ENCODE peak calls at places on chromosomes 1 and 21, in ten cellular contexts. One of them, this sample, is unnamed.

GRCh38 chr21:41576010-41576615 is 68.2 kb upstream of the TMPRSS2 start:
- DNase-seq in MV-4-11: no peak
- DNase-seq in endothelial cell: no peak
- DNase-seq in HAP-1: no peak
- DNase-seq in hypothalamus: no peak
- DNase-seq in stimulated activated CD4-positive, alpha-beta T cell treated with anti-CD3 and anti-CD28 coated beads, TNF-alpha, amount 100 ng/mL, for 1 hour: no peak
- DNase-seq in stimulated activated CD8-positive, alpha-beta memory T cell treated with anti-CD3 and anti-CD28 coated beads, Interleukin-2, amount 100 ng/mL, for 1 hour: no peak
- DNase-seq in NB4: no peak
- DNase-seq in AG20443: no peak
- DNase-seq in GM10248: no peak
- DNase-seq in this sample: no peak

GRCh38 chr1:55235722-55236121 is 20.6 kb upstream of the USP24 start:
- DNase-seq in MV-4-11: peak; percentile 31
- DNase-seq in endothelial cell: no peak
- DNase-seq in HAP-1: no peak
- DNase-seq in hypothalamus: no peak
- DNase-seq in stimulated activated CD4-positive, alpha-beta T cell treated with anti-CD3 and anti-CD28 coated beads, TNF-alpha, amount 100 ng/mL, for 1 hour: no peak
- DNase-seq in stimulated activated CD8-positive, alpha-beta memory T cell treated with anti-CD3 and anti-CD28 coated beads, Interleukin-2, amount 100 ng/mL, for 1 hour: no peak
- DNase-seq in NB4: no peak
- DNase-seq in AG20443: peak; percentile 75
- DNase-seq in GM10248: no peak
- DNase-seq in this sample: peak; percentile 13

GRCh38 chr21:34054259-34054658 is 19.1 kb upstream of the MRPS6 start:
- DNase-seq in MV-4-11: no peak
- DNase-seq in endothelial cell: no peak
- DNase-seq in HAP-1: no peak
- DNase-seq in hypothalamus: no peak
- DNase-seq in stimulated activated CD4-positive, alpha-beta T cell treated with anti-CD3 and anti-CD28 coated beads, TNF-alpha, amount 100 ng/mL, for 1 hour: no peak
- DNase-seq in stimulated activated CD8-positive, alpha-beta memory T cell treated with anti-CD3 and anti-CD28 coated beads, Interleukin-2, amount 100 ng/mL, for 1 hour: no peak
- DNase-seq in NB4: no peak
- DNase-seq in AG20443: no peak
- DNase-seq in GM10248: no peak
- DNase-seq in this sample: no peak

GRCh38 chr1:165793951-165794350 is 25.3 kb upstream of the TMCO1 start:
- DNase-seq in MV-4-11: no peak
- DNase-seq in endothelial cell: no peak
- DNase-seq in HAP-1: no peak
- DNase-seq in hypothalamus: no peak
- DNase-seq in stimulated activated CD4-positive, alpha-beta T cell treated with anti-CD3 and anti-CD28 coated beads, TNF-alpha, amount 100 ng/mL, for 1 hour: no peak
- DNase-seq in stimulated activated CD8-positive, alpha-beta memory T cell treated with anti-CD3 and anti-CD28 coated beads, Interleukin-2, amount 100 ng/mL, for 1 hour: no peak
- DNase-seq in NB4: no peak
- DNase-seq in AG20443: no peak
- DNase-seq in GM10248: no peak
- DNase-seq in this sample: no peak

GRCh38 chr1:57791497-57791896 is 367.6 kb upstream of the DAB1 start:
- DNase-seq in MV-4-11: no peak
- DNase-seq in endothelial cell: no peak
- DNase-seq in HAP-1: no peak
- DNase-seq in hypothalamus: no peak
- DNase-seq in stimulated activated CD4-positive, alpha-beta T cell treated with anti-CD3 and anti-CD28 coated beads, TNF-alpha, amount 100 ng/mL, for 1 hour: no peak
- DNase-seq in stimulated activated CD8-positive, alpha-beta memory T cell treated with anti-CD3 and anti-CD28 coated beads, Interleukin-2, amount 100 ng/mL, for 1 hour: no peak
- DNase-seq in NB4: no peak
- DNase-seq in AG20443: no peak
- DNase-seq in GM10248: no peak
- DNase-seq in this sample: no peak

GRCh38 chr21:35057428-35057827 is 8.3 kb upstream of the RUNX1 start:
- DNase-seq in MV-4-11: peak; percentile 71
- DNase-seq in endothelial cell: no peak
- DNase-seq in HAP-1: no peak
- DNase-seq in hypothalamus: no peak
- DNase-seq in stimulated activated CD4-positive, alpha-beta T cell treated with anti-CD3 and anti-CD28 coated beads, TNF-alpha, amount 100 ng/mL, for 1 hour: no peak
- DNase-seq in stimulated activated CD8-positive, alpha-beta memory T cell treated with anti-CD3 and anti-CD28 coated beads, Interleukin-2, amount 100 ng/mL, for 1 hour: no peak
- DNase-seq in NB4: no peak
- DNase-seq in AG20443: no peak
- DNase-seq in GM10248: no peak
- DNase-seq in this sample: no peak

GRCh38 chr1:203408485-203409229 is 57.7 kb upstream of the FMOD start:
- DNase-seq in MV-4-11: no peak
- DNase-seq in endothelial cell: no peak
- DNase-seq in HAP-1: no peak
- DNase-seq in hypothalamus: peak; percentile 17
- DNase-seq in stimulated activated CD4-positive, alpha-beta T cell treated with anti-CD3 and anti-CD28 coated beads, TNF-alpha, amount 100 ng/mL, for 1 hour: no peak
- DNase-seq in stimulated activated CD8-positive, alpha-beta memory T cell treated with anti-CD3 and anti-CD28 coated beads, Interleukin-2, amount 100 ng/mL, for 1 hour: no peak
- DNase-seq in NB4: no peak
- DNase-seq in AG20443: peak; percentile 93
- DNase-seq in GM10248: no peak
- DNase-seq in this sample: peak; percentile 52

GRCh38 chr1:242004751-242005495 is 6.0 kb upstream of the MAP1LC3C start:
- DNase-seq in MV-4-11: no peak
- DNase-seq in endothelial cell: no peak
- DNase-seq in HAP-1: peak; percentile 23
- DNase-seq in hypothalamus: no peak
- DNase-seq in stimulated activated CD4-positive, alpha-beta T cell treated with anti-CD3 and anti-CD28 coated beads, TNF-alpha, amount 100 ng/mL, for 1 hour: no peak
- DNase-seq in stimulated activated CD8-positive, alpha-beta memory T cell treated with anti-CD3 and anti-CD28 coated beads, Interleukin-2, amount 100 ng/mL, for 1 hour: no peak
- DNase-seq in NB4: no peak
- DNase-seq in AG20443: no peak
- DNase-seq in GM10248: no peak
- DNase-seq in this sample: no peak

GRCh38 chr21:16193758-16194606 is 464.2 kb downstream of the USP25 start:
- DNase-seq in MV-4-11: peak; percentile 71
- DNase-seq in endothelial cell: peak; percentile 26
- DNase-seq in HAP-1: peak; percentile 83
- DNase-seq in hypothalamus: peak; percentile 53
- DNase-seq in stimulated activated CD4-positive, alpha-beta T cell treated with anti-CD3 and anti-CD28 coated beads, TNF-alpha, amount 100 ng/mL, for 1 hour: no peak
- DNase-seq in stimulated activated CD8-positive, alpha-beta memory T cell treated with anti-CD3 and anti-CD28 coated beads, Interleukin-2, amount 100 ng/mL, for 1 hour: no peak
- DNase-seq in NB4: peak; percentile 80
- DNase-seq in AG20443: peak; percentile 57
- DNase-seq in GM10248: no peak
- DNase-seq in this sample: peak; percentile 15

GRCh38 chr1:244104309-244105060 is 53.4 kb downstream of the ZBTB18 start:
- DNase-seq in MV-4-11: no peak
- DNase-seq in endothelial cell: no peak
- DNase-seq in HAP-1: no peak
- DNase-seq in hypothalamus: no peak
- DNase-seq in stimulated activated CD4-positive, alpha-beta T cell treated with anti-CD3 and anti-CD28 coated beads, TNF-alpha, amount 100 ng/mL, for 1 hour: no peak
- DNase-seq in stimulated activated CD8-positive, alpha-beta memory T cell treated with anti-CD3 and anti-CD28 coated beads, Interleukin-2, amount 100 ng/mL, for 1 hour: no peak
- DNase-seq in NB4: no peak
- DNase-seq in AG20443: peak; percentile 96
- DNase-seq in GM10248: no peak
- DNase-seq in this sample: peak; percentile 83

GRCh38 chr1:81549588-81550127 is 251.1 kb upstream of the ADGRL2 start:
- DNase-seq in MV-4-11: peak; percentile 34
- DNase-seq in endothelial cell: no peak
- DNase-seq in HAP-1: peak; percentile 28
- DNase-seq in hypothalamus: no peak
- DNase-seq in stimulated activated CD4-positive, alpha-beta T cell treated with anti-CD3 and anti-CD28 coated beads, TNF-alpha, amount 100 ng/mL, for 1 hour: no peak
- DNase-seq in stimulated activated CD8-positive, alpha-beta memory T cell treated with anti-CD3 and anti-CD28 coated beads, Interleukin-2, amount 100 ng/mL, for 1 hour: no peak
- DNase-seq in NB4: peak; percentile 20
- DNase-seq in AG20443: peak; percentile 51
- DNase-seq in GM10248: peak; percentile 18
- DNase-seq in this sample: no peak

GRCh38 chr1:56872597-56872996 is 18.0 kb downstream of the C8A start:
- DNase-seq in MV-4-11: no peak
- DNase-seq in endothelial cell: no peak
- DNase-seq in HAP-1: no peak
- DNase-seq in hypothalamus: no peak
- DNase-seq in stimulated activated CD4-positive, alpha-beta T cell treated with anti-CD3 and anti-CD28 coated beads, TNF-alpha, amount 100 ng/mL, for 1 hour: no peak
- DNase-seq in stimulated activated CD8-positive, alpha-beta memory T cell treated with anti-CD3 and anti-CD28 coated beads, Interleukin-2, amount 100 ng/mL, for 1 hour: no peak
- DNase-seq in NB4: no peak
- DNase-seq in AG20443: no peak
- DNase-seq in GM10248: no peak
- DNase-seq in this sample: no peak

GRCh38 chr1:84073266-84073665 is 70.8 kb upstream of the PRKACB start:
- DNase-seq in MV-4-11: no peak
- DNase-seq in endothelial cell: no peak
- DNase-seq in HAP-1: no peak
- DNase-seq in hypothalamus: no peak
- DNase-seq in stimulated activated CD4-positive, alpha-beta T cell treated with anti-CD3 and anti-CD28 coated beads, TNF-alpha, amount 100 ng/mL, for 1 hour: no peak
- DNase-seq in stimulated activated CD8-positive, alpha-beta memory T cell treated with anti-CD3 and anti-CD28 coated beads, Interleukin-2, amount 100 ng/mL, for 1 hour: no peak
- DNase-seq in NB4: no peak
- DNase-seq in AG20443: no peak
- DNase-seq in GM10248: no peak
- DNase-seq in this sample: no peak

GRCh38 chr21:32370971-32371766 is 21.6 kb downstream of the URB1 start:
- DNase-seq in MV-4-11: no peak
- DNase-seq in endothelial cell: no peak
- DNase-seq in HAP-1: no peak
- DNase-seq in hypothalamus: no peak
- DNase-seq in stimulated activated CD4-positive, alpha-beta T cell treated with anti-CD3 and anti-CD28 coated beads, TNF-alpha, amount 100 ng/mL, for 1 hour: no peak
- DNase-seq in stimulated activated CD8-positive, alpha-beta memory T cell treated with anti-CD3 and anti-CD28 coated beads, Interleukin-2, amount 100 ng/mL, for 1 hour: no peak
- DNase-seq in NB4: no peak
- DNase-seq in AG20443: no peak
- DNase-seq in GM10248: no peak
- DNase-seq in this sample: no peak

GRCh38 chr1:78511334-78511733 is 20.6 kb downstream of the PTGFR start:
- DNase-seq in MV-4-11: no peak
- DNase-seq in endothelial cell: no peak
- DNase-seq in HAP-1: no peak
- DNase-seq in hypothalamus: no peak
- DNase-seq in stimulated activated CD4-positive, alpha-beta T cell treated with anti-CD3 and anti-CD28 coated beads, TNF-alpha, amount 100 ng/mL, for 1 hour: no peak
- DNase-seq in stimulated activated CD8-positive, alpha-beta memory T cell treated with anti-CD3 and anti-CD28 coated beads, Interleukin-2, amount 100 ng/mL, for 1 hour: no peak
- DNase-seq in NB4: no peak
- DNase-seq in AG20443: no peak
- DNase-seq in GM10248: no peak
- DNase-seq in this sample: no peak

GRCh38 chr1:110671323-110671722 is 3.4 kb downstream of the KCNA3 start:
- DNase-seq in MV-4-11: no peak
- DNase-seq in endothelial cell: no peak
- DNase-seq in HAP-1: no peak
- DNase-seq in hypothalamus: no peak
- DNase-seq in stimulated activated CD4-positive, alpha-beta T cell treated with anti-CD3 and anti-CD28 coated beads, TNF-alpha, amount 100 ng/mL, for 1 hour: no peak
- DNase-seq in stimulated activated CD8-positive, alpha-beta memory T cell treated with anti-CD3 and anti-CD28 coated beads, Interleukin-2, amount 100 ng/mL, for 1 hour: no peak
- DNase-seq in NB4: no peak
- DNase-seq in AG20443: no peak
- DNase-seq in GM10248: no peak
- DNase-seq in this sample: no peak

GRCh38 chr1:2471587-2472001 is 4.5 kb upstream of the PLCH2 start:
- DNase-seq in MV-4-11: no peak
- DNase-seq in endothelial cell: no peak
- DNase-seq in HAP-1: no peak
- DNase-seq in hypothalamus: no peak
- DNase-seq in stimulated activated CD4-positive, alpha-beta T cell treated with anti-CD3 and anti-CD28 coated beads, TNF-alpha, amount 100 ng/mL, for 1 hour: no peak
- DNase-seq in stimulated activated CD8-positive, alpha-beta memory T cell treated with anti-CD3 and anti-CD28 coated beads, Interleukin-2, amount 100 ng/mL, for 1 hour: no peak
- DNase-seq in NB4: no peak
- DNase-seq in AG20443: no peak
- DNase-seq in GM10248: no peak
- DNase-seq in this sample: no peak

GRCh38 chr1:155504207-155504606 is 58.4 kb downstream of the ASH1L start:
- DNase-seq in MV-4-11: no peak
- DNase-seq in endothelial cell: no peak
- DNase-seq in HAP-1: peak; percentile 20
- DNase-seq in hypothalamus: no peak
- DNase-seq in stimulated activated CD4-positive, alpha-beta T cell treated with anti-CD3 and anti-CD28 coated beads, TNF-alpha, amount 100 ng/mL, for 1 hour: no peak
- DNase-seq in stimulated activated CD8-positive, alpha-beta memory T cell treated with anti-CD3 and anti-CD28 coated beads, Interleukin-2, amount 100 ng/mL, for 1 hour: no peak
- DNase-seq in NB4: peak; percentile 40
- DNase-seq in AG20443: peak; percentile 26
- DNase-seq in GM10248: peak; percentile 38
- DNase-seq in this sample: no peak

GRCh38 chr1:18540136-18540765 is 59.5 kb downstream of the KLHDC7A start:
- DNase-seq in MV-4-11: no peak
- DNase-seq in endothelial cell: no peak
- DNase-seq in HAP-1: no peak
- DNase-seq in hypothalamus: no peak
- DNase-seq in stimulated activated CD4-positive, alpha-beta T cell treated with anti-CD3 and anti-CD28 coated beads, TNF-alpha, amount 100 ng/mL, for 1 hour: no peak
- DNase-seq in stimulated activated CD8-positive, alpha-beta memory T cell treated with anti-CD3 and anti-CD28 coated beads, Interleukin-2, amount 100 ng/mL, for 1 hour: no peak
- DNase-seq in NB4: no peak
- DNase-seq in AG20443: no peak
- DNase-seq in GM10248: no peak
- DNase-seq in this sample: no peak

GRCh38 chr1:36771678-36772284 is 262.5 kb downstream of the GRIK3 start:
- DNase-seq in MV-4-11: no peak
- DNase-seq in endothelial cell: no peak
- DNase-seq in HAP-1: no peak
- DNase-seq in hypothalamus: no peak
- DNase-seq in stimulated activated CD4-positive, alpha-beta T cell treated with anti-CD3 and anti-CD28 coated beads, TNF-alpha, amount 100 ng/mL, for 1 hour: no peak
- DNase-seq in stimulated activated CD8-positive, alpha-beta memory T cell treated with anti-CD3 and anti-CD28 coated beads, Interleukin-2, amount 100 ng/mL, for 1 hour: no peak
- DNase-seq in NB4: no peak
- DNase-seq in AG20443: no peak
- DNase-seq in GM10248: no peak
- DNase-seq in this sample: no peak

GRCh38 chr1:185350027-185350442 is 33.0 kb upstream of the IVNS1ABP start:
- DNase-seq in MV-4-11: no peak
- DNase-seq in endothelial cell: no peak
- DNase-seq in HAP-1: no peak
- DNase-seq in hypothalamus: no peak
- DNase-seq in stimulated activated CD4-positive, alpha-beta T cell treated with anti-CD3 and anti-CD28 coated beads, TNF-alpha, amount 100 ng/mL, for 1 hour: no peak
- DNase-seq in stimulated activated CD8-positive, alpha-beta memory T cell treated with anti-CD3 and anti-CD28 coated beads, Interleukin-2, amount 100 ng/mL, for 1 hour: no peak
- DNase-seq in NB4: no peak
- DNase-seq in AG20443: no peak
- DNase-seq in GM10248: no peak
- DNase-seq in this sample: no peak

GRCh38 chr21:45867041-45867630 is 114.4 kb upstream of the COL6A1 start:
- DNase-seq in MV-4-11: no peak
- DNase-seq in endothelial cell: no peak
- DNase-seq in HAP-1: no peak
- DNase-seq in hypothalamus: no peak
- DNase-seq in stimulated activated CD4-positive, alpha-beta T cell treated with anti-CD3 and anti-CD28 coated beads, TNF-alpha, amount 100 ng/mL, for 1 hour: no peak
- DNase-seq in stimulated activated CD8-positive, alpha-beta memory T cell treated with anti-CD3 and anti-CD28 coated beads, Interleukin-2, amount 100 ng/mL, for 1 hour: no peak
- DNase-seq in NB4: no peak
- DNase-seq in AG20443: no peak
- DNase-seq in GM10248: no peak
- DNase-seq in this sample: no peak

GRCh38 chr21:38806942-38807284 is 1.2 kb downstream of the ETS2 start:
- DNase-seq in MV-4-11: no peak
- DNase-seq in endothelial cell: no peak
- DNase-seq in HAP-1: peak; percentile 33
- DNase-seq in hypothalamus: no peak
- DNase-seq in stimulated activated CD4-positive, alpha-beta T cell treated with anti-CD3 and anti-CD28 coated beads, TNF-alpha, amount 100 ng/mL, for 1 hour: no peak
- DNase-seq in stimulated activated CD8-positive, alpha-beta memory T cell treated with anti-CD3 and anti-CD28 coated beads, Interleukin-2, amount 100 ng/mL, for 1 hour: no peak
- DNase-seq in NB4: no peak
- DNase-seq in AG20443: no peak
- DNase-seq in GM10248: no peak
- DNase-seq in this sample: no peak

GRCh38 chr1:25435315-25436103 is 4.8 kb downstream of the MACO1 start:
- DNase-seq in MV-4-11: peak; percentile 32
- DNase-seq in endothelial cell: no peak
- DNase-seq in HAP-1: no peak
- DNase-seq in hypothalamus: no peak
- DNase-seq in stimulated activated CD4-positive, alpha-beta T cell treated with anti-CD3 and anti-CD28 coated beads, TNF-alpha, amount 100 ng/mL, for 1 hour: no peak
- DNase-seq in stimulated activated CD8-positive, alpha-beta memory T cell treated with anti-CD3 and anti-CD28 coated beads, Interleukin-2, amount 100 ng/mL, for 1 hour: no peak
- DNase-seq in NB4: peak; percentile 60
- DNase-seq in AG20443: no peak
- DNase-seq in GM10248: peak; percentile 14
- DNase-seq in this sample: no peak

GRCh38 chr1:172658871-172659453 is at the start of gene FASLG:
- DNase-seq in MV-4-11: no peak
- DNase-seq in endothelial cell: no peak
- DNase-seq in HAP-1: no peak
- DNase-seq in hypothalamus: no peak
- DNase-seq in stimulated activated CD4-positive, alpha-beta T cell treated with anti-CD3 and anti-CD28 coated beads, TNF-alpha, amount 100 ng/mL, for 1 hour: no peak
- DNase-seq in stimulated activated CD8-positive, alpha-beta memory T cell treated with anti-CD3 and anti-CD28 coated beads, Interleukin-2, amount 100 ng/mL, for 1 hour: peak; percentile 33
- DNase-seq in NB4: no peak
- DNase-seq in AG20443: no peak
- DNase-seq in GM10248: peak; percentile 24
- DNase-seq in this sample: no peak

GRCh38 chr1:203338335-203339036 is 12.4 kb downstream of the FMOD start:
- DNase-seq in MV-4-11: peak; percentile 53
- DNase-seq in endothelial cell: peak; percentile 52
- DNase-seq in HAP-1: peak; percentile 72
- DNase-seq in hypothalamus: no peak
- DNase-seq in stimulated activated CD4-positive, alpha-beta T cell treated with anti-CD3 and anti-CD28 coated beads, TNF-alpha, amount 100 ng/mL, for 1 hour: no peak
- DNase-seq in stimulated activated CD8-positive, alpha-beta memory T cell treated with anti-CD3 and anti-CD28 coated beads, Interleukin-2, amount 100 ng/mL, for 1 hour: peak; percentile 45
- DNase-seq in NB4: peak; percentile 72
- DNase-seq in AG20443: peak; percentile 86
- DNase-seq in GM10248: peak; percentile 85
- DNase-seq in this sample: peak; percentile 24

GRCh38 chr1:221726331-221726692 is 15.6 kb downstream of the DUSP10 start:
- DNase-seq in MV-4-11: no peak
- DNase-seq in endothelial cell: no peak
- DNase-seq in HAP-1: no peak
- DNase-seq in hypothalamus: no peak
- DNase-seq in stimulated activated CD4-positive, alpha-beta T cell treated with anti-CD3 and anti-CD28 coated beads, TNF-alpha, amount 100 ng/mL, for 1 hour: no peak
- DNase-seq in stimulated activated CD8-positive, alpha-beta memory T cell treated with anti-CD3 and anti-CD28 coated beads, Interleukin-2, amount 100 ng/mL, for 1 hour: no peak
- DNase-seq in NB4: no peak
- DNase-seq in AG20443: no peak
- DNase-seq in GM10248: peak; percentile 27
- DNase-seq in this sample: no peak

GRCh38 chr1:238223067-238223640 is 332.4 kb upstream of the ZP4 start:
- DNase-seq in MV-4-11: no peak
- DNase-seq in endothelial cell: no peak
- DNase-seq in HAP-1: no peak
- DNase-seq in hypothalamus: no peak
- DNase-seq in stimulated activated CD4-positive, alpha-beta T cell treated with anti-CD3 and anti-CD28 coated beads, TNF-alpha, amount 100 ng/mL, for 1 hour: no peak
- DNase-seq in stimulated activated CD8-positive, alpha-beta memory T cell treated with anti-CD3 and anti-CD28 coated beads, Interleukin-2, amount 100 ng/mL, for 1 hour: no peak
- DNase-seq in NB4: no peak
- DNase-seq in AG20443: no peak
- DNase-seq in GM10248: no peak
- DNase-seq in this sample: peak; percentile 7